ENCODE peak calls at places on chromosome 10, in nine cellular contexts. D, P, Y, Z, R, S, K, B and I are unnamed samples.
A peak's percentile ranks its signal among the peaks of the same experiment; 100 is the strongest.

GRCh38 chr10:97873569-97873968 is 23.9 kb downstream of the GOLGA7B start:
- DNase-seq in D (no peak), P (no peak), Y (no peak), Z (peak; percentile 56), R (no peak), S (peak; percentile 19), K (no peak), B (no peak), I (no peak)

GRCh38 chr10:108877130-108877529 is 1046.2 kb downstream of the XPNPEP1 start:
- DNase-seq in D (no peak), P (no peak), Y (no peak), Z (peak; percentile 31), R (no peak), S (no peak), K (no peak), B (no peak), I (no peak)

GRCh38 chr10:119377905-119378736 is 164.4 kb downstream of the RGS10 start:
- DNase-seq in D (no peak), P (no peak), Y (no peak), Z (peak; percentile 25), R (no peak), S (no peak), K (no peak), B (peak; percentile 66), I (no peak)

GRCh38 chr10:71918992-71919391 is 45.2 kb upstream of the CHST3 start:
- DNase-seq in D (no peak), P (no peak), Y (no peak), Z (no peak), R (no peak), S (no peak), K (no peak), B (no peak), I (no peak)

GRCh38 chr10:75776738-75777504 is 345.5 kb downstream of the LRMDA start:
- DNase-seq in D (no peak), P (no peak), Y (no peak), Z (no peak), R (no peak), S (peak; percentile 65), K (no peak), B (no peak), I (no peak)

GRCh38 chr10:5043716-5044115 is 40.1 kb upstream of the AKR1C2 start:
- DNase-seq in D (peak; percentile 15), P (no peak), Y (peak; percentile 69), Z (peak; percentile 49), R (no peak), S (peak; percentile 69), K (no peak), B (no peak), I (no peak)

GRCh38 chr10:26516540-26517101 is 78.5 kb downstream of the APBB1IP start:
- DNase-seq in D (no peak), P (no peak), Y (peak; percentile 14), Z (peak; percentile 7), R (no peak), S (no peak), K (no peak), B (no peak), I (no peak)

GRCh38 chr10:121696854-121697253 is 98.6 kb upstream of the FGFR2 start:
- DNase-seq in D (no peak), P (no peak), Y (no peak), Z (peak; percentile 7), R (no peak), S (no peak), K (no peak), B (no peak), I (no peak)

GRCh38 chr10:13003004-13003403 is 1.5 kb upstream of the CCDC3 start:
- DNase-seq in D (no peak), P (no peak), Y (peak; percentile 53), Z (peak; percentile 29), R (no peak), S (no peak), K (no peak), B (no peak), I (no peak)

GRCh38 chr10:132876967-132877366 is 65.4 kb downstream of the CFAP46 start:
- DNase-seq in D (no peak), P (no peak), Y (no peak), Z (no peak), R (no peak), S (peak; percentile 38), K (no peak), B (peak; percentile 16), I (peak; percentile 11)

GRCh38 chr10:122864901-122865300 is 14.5 kb downstream of the FAM24B start:
- DNase-seq in D (no peak), P (no peak), Y (peak; percentile 35), Z (peak; percentile 73), R (no peak), S (no peak), K (no peak), B (no peak), I (no peak)

GRCh38 chr10:78332013-78332412 is 298.4 kb downstream of the RPS24 start:
- DNase-seq in D (no peak), P (peak; percentile 57), Y (no peak), Z (peak; percentile 53), R (no peak), S (no peak), K (no peak), B (no peak), I (no peak)

GRCh38 chr10:102554531-102554930 is 50.8 kb downstream of the SUFU start:
- DNase-seq in D (no peak), P (no peak), Y (no peak), Z (no peak), R (no peak), S (no peak), K (no peak), B (no peak), I (no peak)

GRCh38 chr10:122173766-122174435 is 97.2 kb upstream of the BTBD16 start:
- DNase-seq in D (no peak), P (no peak), Y (no peak), Z (no peak), R (no peak), S (no peak), K (no peak), B (no peak), I (no peak)

GRCh38 chr10:47024399-47025252 is 113.4 kb downstream of the PTPN20 start:
- DNase-seq in D (peak; percentile 62), P (peak; percentile 68), Y (peak; percentile 60), Z (peak; percentile 61), R (no peak), S (peak; percentile 86), K (peak; percentile 67), B (peak; percentile 76), I (peak; percentile 52)

GRCh38 chr10:126846469-126846868 is 58.8 kb upstream of the DOCK1 start:
- DNase-seq in D (no peak), P (no peak), Y (no peak), Z (no peak), R (no peak), S (no peak), K (no peak), B (no peak), I (no peak)

GRCh38 chr10:43881657-43882056 is 233.0 kb upstream of the ZNF32 start:
- DNase-seq in D (no peak), P (peak; percentile 55), Y (no peak), Z (no peak), R (no peak), S (no peak), K (no peak), B (no peak), I (no peak)

GRCh38 chr10:1732501-1733123 is 4.7 kb downstream of the ADARB2 start:
- DNase-seq in D (no peak), P (no peak), Y (no peak), Z (no peak), R (no peak), S (no peak), K (no peak), B (no peak), I (peak; percentile 72)
- H3K4me3 ChIP-seq in D (no peak overlapping the region), P (no peak overlapping the region), Y (no peak overlapping the region), Z (no peak overlapping the region), R (no peak overlapping the region), S (no peak overlapping the region), K (no peak overlapping the region), B (no peak overlapping the region), I (no peak overlapping the region)

GRCh38 chr10:124708922-124709520 is 35.2 kb downstream of the FAM53B start:
- DNase-seq in D (no peak), P (no peak), Y (no peak), Z (no peak), R (no peak), S (no peak), K (no peak), B (peak; percentile 43), I (no peak)

GRCh38 chr10:124708246-124708779 is 35.9 kb downstream of the FAM53B start:
- DNase-seq in D (no peak), P (no peak), Y (peak; percentile 28), Z (no peak), R (no peak), S (no peak), K (no peak), B (peak; percentile 32), I (no peak)

GRCh38 chr10:124711145-124711544 is 33.0 kb downstream of the FAM53B start:
- DNase-seq in D (no peak), P (no peak), Y (no peak), Z (no peak), R (no peak), S (no peak), K (no peak), B (peak; percentile 8), I (no peak)

GRCh38 chr10:124709862-124710261 is 34.3 kb downstream of the FAM53B start:
- DNase-seq in D (no peak), P (peak; percentile 85), Y (no peak), Z (no peak), R (no peak), S (no peak), K (no peak), B (peak; percentile 66), I (peak; percentile 80)

GRCh38 chr10:124710266-124710881 is 33.8 kb downstream of the FAM53B start:
- DNase-seq in D (no peak), P (no peak), Y (no peak), Z (no peak), R (no peak), S (no peak), K (no peak), B (peak; percentile 43), I (no peak)
- H3K4me1 ChIP-seq in D (peaks cover 71% of the 10 kb centered on the region), P (peaks cover 72% of the 10 kb centered on the region), Y (peaks cover 11% of the 10 kb centered on the region), Z (no peaks in the 10 kb centered on the region), R (peaks cover 14% of the 10 kb centered on the region), S (no peaks in the 10 kb centered on the region), K (peaks cover 42% of the 10 kb centered on the region), B (no peaks in the 10 kb centered on the region), I (peaks cover 78% of the 10 kb centered on the region)

GRCh38 chr10:19014034-19014433 is 34.6 kb upstream of the MALRD1 start:
- DNase-seq in D (no peak), P (no peak), Y (peak; percentile 2), Z (peak; percentile 74), R (no peak), S (no peak), K (no peak), B (no peak), I (no peak)
- H3K4me3 ChIP-seq in D (no peak overlapping the region), P (no peak overlapping the region), Y (no peak overlapping the region), Z (no peak overlapping the region), R (no peak overlapping the region), S (no peak overlapping the region), K (no peak overlapping the region), B (no peak overlapping the region), I (no peak overlapping the region)

GRCh38 chr10:6405713-6406112 is 174.4 kb downstream of the PRKCQ start:
- DNase-seq in D (no peak), P (no peak), Y (no peak), Z (no peak), R (no peak), S (no peak), K (no peak), B (no peak), I (no peak)
- H3K4me1 ChIP-seq in D (no peaks in the 10 kb centered on the region), P (peaks cover 12% of the 10 kb centered on the region), Y (no peaks in the 10 kb centered on the region), Z (peaks cover 13% of the 10 kb centered on the region), R (peaks cover 9% of the 10 kb centered on the region), S (no peaks in the 10 kb centered on the region), K (peaks cover 19% of the 10 kb centered on the region), B (peaks cover 2% of the 10 kb centered on the region), I (peaks cover 14% of the 10 kb centered on the region)